ENCODE peak calls at places on chromosomes 6 and 20, in six cellular contexts. Y is endothelial cell, N is RKO, L is BJ, O is ACHN, H is left cardiac atrium. M is an unnamed sample.

GRCh38 chr6:132253211-132253610 is 148.1 kb downstream of the MOXD1 start:
- DNase-seq in Y (no peak), N (no peak), L (no peak), O (no peak), H (no peak), M (no peak)

GRCh38 chr6:106883808-106884262 is 90.7 kb downstream of the CD24 start:
- DNase-seq in Y (no peak), N (peak), L (no peak), O (peak), H (no peak), M (no peak)

GRCh38 chr20:21509597-21510331 is 4.1 kb downstream of the NKX2-2 start:
- DNase-seq in Y (no peak), N (no peak), L (no peak), O (peak), H (no peak), M (peak)

GRCh38 chr6:148453906-148454305 is 111.3 kb downstream of the SASH1 start:
- DNase-seq in Y (no peak), N (no peak), L (no peak), O (no peak), H (no peak), M (no peak)

GRCh38 chr6:52352239-52353008 is 9.5 kb upstream of the PAQR8 start:
- DNase-seq in Y (no peak), N (peak), L (peak), O (peak), H (peak), M (peak)

GRCh38 chr20:44331201-44331600 is 5.6 kb upstream of the R3HDML start:
- DNase-seq in Y (no peak), N (no peak), L (no peak), O (no peak), H (no peak), M (no peak)

GRCh38 chr20:43188234-43188653 is 1.5 kb downstream of the PTPRT start:
- DNase-seq in Y (no peak), N (no peak), L (no peak), O (no peak), H (no peak), M (no peak)

GRCh38 chr6:21664263-21665081 is 70.9 kb downstream of the SOX4 start:
- DNase-seq in Y (peak), N (no peak), L (no peak), O (peak), H (peak), M (no peak)

GRCh38 chr6:160933256-160933655 is 58.3 kb upstream of the MAP3K4 start:
- DNase-seq in Y (peak), N (no peak), L (no peak), O (no peak), H (peak), M (no peak)

GRCh38 chr6:166969390-166970002 is 13.1 kb upstream of the RNASET2 start:
- DNase-seq in Y (no peak), N (no peak), L (no peak), O (no peak), H (no peak), M (no peak)

GRCh38 chr6:11732036-11732545 is 46.5 kb downstream of the ADTRP start:
- DNase-seq in Y (no peak), N (no peak), L (no peak), O (no peak), H (peak), M (peak)

GRCh38 chr6:142907544-142907943 is 37.4 kb downstream of the HIVEP2 start:
- DNase-seq in Y (no peak), N (no peak), L (no peak), O (no peak), H (no peak), M (no peak)

GRCh38 chr20:64038579-64039292 is 2.8 kb downstream of the C20orf204 start:
- DNase-seq in Y (peak), N (peak), L (no peak), O (peak), H (peak), M (peak)

GRCh38 chr6:168196385-168196860 is 117.4 kb upstream of the FRMD1 start:
- DNase-seq in Y (no peak), N (no peak), L (no peak), O (no peak), H (no peak), M (no peak)

GRCh38 chr20:38115205-38115604 is 49.9 kb downstream of the TGM2 start:
- DNase-seq in Y (no peak), N (peak), L (no peak), O (peak), H (no peak), M (no peak)

GRCh38 chr20:62780204-62780603 is 16.1 kb upstream of the MRGBP start:
- DNase-seq in Y (no peak), N (no peak), L (no peak), O (no peak), H (no peak), M (no peak)

GRCh38 chr6:4687989-4688947 is 87.9 kb upstream of the CDYL start:
- DNase-seq in Y (no peak), N (peak), L (peak), O (peak), H (no peak), M (peak)

GRCh38 chr6:3409699-3410384 is 47.0 kb downstream of the SLC22A23 start:
- DNase-seq in Y (no peak), N (no peak), L (no peak), O (no peak), H (no peak), M (no peak)

GRCh38 chr6:158752613-158753012 is 66.6 kb downstream of the EZR start:
- DNase-seq in Y (no peak), N (no peak), L (no peak), O (peak), H (no peak), M (no peak)

GRCh38 chr6:111950661-111951426 is 77.6 kb upstream of the FYN start:
- DNase-seq in Y (no peak), N (no peak), L (no peak), O (no peak), H (peak), M (no peak)

GRCh38 chr6:98529364-98529763 is 305.0 kb upstream of the POU3F2 start:
- DNase-seq in Y (no peak), N (no peak), L (no peak), O (no peak), H (no peak), M (no peak)

GRCh38 chr20:58328836-58329235 is 19.3 kb downstream of the RAB22A start:
- DNase-seq in Y (no peak), N (no peak), L (no peak), O (no peak), H (no peak), M (no peak)

GRCh38 chr6:3732345-3733141 is 19.0 kb downstream of the PXDC1 start:
- DNase-seq in Y (peak), N (peak), L (no peak), O (peak), H (peak), M (peak)

GRCh38 chr6:13461352-13461751 is 26.0 kb downstream of the GFOD1 start:
- DNase-seq in Y (no peak), N (no peak), L (no peak), O (no peak), H (no peak), M (no peak)

GRCh38 chr20:38418509-38419204 is 16.5 kb downstream of the SNHG17 start:
- DNase-seq in Y (no peak), N (no peak), L (no peak), O (peak), H (peak), M (no peak)

GRCh38 chr20:41177636-41178035 is 40.3 kb downstream of the PLCG1 start:
- DNase-seq in Y (no peak), N (peak), L (peak), O (peak), H (peak), M (peak)

GRCh38 chr20:12535770-12536169 is 473.0 kb upstream of the SPTLC3 start:
- DNase-seq in Y (no peak), N (no peak), L (no peak), O (no peak), H (no peak), M (no peak)